ENCODE peak calls at places on chromosomes 1 and 21, in seven cellular contexts. L, N, H, V, M, A and U are unnamed samples.

GRCh38 chr1:231924183-231924582 is 297.6 kb downstream of the DISC1 start:
- DNase-seq in L (no peak), N (no peak), H (peak), V (no peak), M (no peak), A (no peak), U (no peak)

GRCh38 chr1:156920233-156921052 is at the start of gene LRRC71:
- DNase-seq in L (no peak), N (peak), H (peak), V (peak), M (peak), A (peak), U (peak)

GRCh38 chr1:71047635-71048607 is at the start of gene PTGER3:
- DNase-seq in L (peak), N (peak), H (peak), V (peak), M (peak), A (no peak), U (peak)

GRCh38 chr1:78281580-78281979 is 209.2 kb upstream of the PTGFR start:
- DNase-seq in L (no peak), N (no peak), H (no peak), V (no peak), M (no peak), A (no peak), U (no peak)

GRCh38 chr1:234542211-234542850 is 63.4 kb upstream of the TARBP1 start:
- DNase-seq in L (no peak), N (peak), H (no peak), V (no peak), M (no peak), A (no peak), U (no peak)

GRCh38 chr1:183195146-183195571 is 9.1 kb downstream of the LAMC2 start:
- DNase-seq in L (no peak), N (no peak), H (no peak), V (no peak), M (no peak), A (no peak), U (no peak)

GRCh38 chr1:181104042-181104789 is 15.7 kb downstream of the IER5 start:
- DNase-seq in L (no peak), N (no peak), H (no peak), V (peak), M (no peak), A (no peak), U (no peak)

GRCh38 chr1:192907545-192908243 is 98.9 kb downstream of the RGS2 start:
- DNase-seq in L (no peak), N (no peak), H (no peak), V (no peak), M (no peak), A (no peak), U (no peak)

GRCh38 chr21:38293765-38294164 is 37.0 kb downstream of the KCNJ15 start:
- DNase-seq in L (no peak), N (peak), H (no peak), V (no peak), M (no peak), A (no peak), U (no peak)

GRCh38 chr1:195637474-195637873 is 970.8 kb downstream of the KCNT2 start:
- DNase-seq in L (no peak), N (no peak), H (no peak), V (no peak), M (no peak), A (no peak), U (no peak)

GRCh38 chr1:22414244-22414751 is 37.4 kb upstream of the ZBTB40 start:
- DNase-seq in L (no peak), N (peak), H (peak), V (no peak), M (no peak), A (no peak), U (peak)

GRCh38 chr1:204723131-204723787 is 37.7 kb upstream of the LRRN2 start:
- DNase-seq in L (peak), N (no peak), H (peak), V (no peak), M (peak), A (no peak), U (no peak)

GRCh38 chr1:113804421-113805255 is 7.6 kb downstream of the RSBN1 start:
- DNase-seq in L (no peak), N (no peak), H (no peak), V (peak), M (no peak), A (no peak), U (no peak)

GRCh38 chr1:26498894-26499293 is 26.7 kb downstream of the HMGN2 start:
- DNase-seq in L (no peak), N (no peak), H (no peak), V (no peak), M (no peak), A (no peak), U (no peak)

GRCh38 chr21:29718081-29718815 is 221.5 kb downstream of the GRIK1 start:
- DNase-seq in L (no peak), N (no peak), H (peak), V (no peak), M (no peak), A (no peak), U (no peak)

GRCh38 chr1:111879086-111879485 is 110.4 kb downstream of the KCND3 start:
- DNase-seq in L (no peak), N (no peak), H (no peak), V (no peak), M (no peak), A (no peak), U (no peak)